ENCODE peak calls at places on chromosomes 2 and 18, in five cellular contexts. H is CD8-positive, alpha-beta T cell; O is transverse colon; S is heart right ventricle; M is astrocyte. B is an unnamed sample.
A peak's percentile ranks its signal among the peaks of the same experiment; 100 is the strongest.

GRCh38 chr2:70995227-70995729 is 605 bp upstream of the TEX261 start:
- DNase-seq in O (peak; percentile 52), S (no peak), H (peak; percentile 56), M (peak; percentile 20), B (peak; percentile 52)

GRCh38 chr2:44277541-44277940 is 2.3 kb downstream of the SLC3A1 start:
- DNase-seq in M (no peak), H (no peak), S (no peak), O (no peak), B (no peak)

GRCh38 chr2:31504305-31504704 is 76.4 kb downstream of the SRD5A2 start:
- DNase-seq in O (peak; percentile 15), S (no peak), H (no peak), M (no peak), B (no peak)

GRCh38 chr18:10422731-10423130 is 31.7 kb upstream of the APCDD1 start:
- DNase-seq in O (no peak), H (no peak), S (no peak), M (no peak), B (no peak)

GRCh38 chr18:35045121-35045520 is 3.9 kb downstream of the MAPRE2 start:
- DNase-seq in O (no peak), S (no peak), M (no peak), H (no peak), B (no peak)

GRCh38 chr2:234135750-234136221 is 85.3 kb downstream of the SPP2 start:
- DNase-seq in O (peak; percentile 62), M (peak; percentile 75), H (peak; percentile 48), S (peak; percentile 25), B (peak; percentile 53)

GRCh38 chr2:28447943-28448737 is 47.7 kb upstream of the PLB1 start:
- DNase-seq in S (no peak), M (peak; percentile 81), H (no peak), O (no peak), B (no peak)

GRCh38 chr2:144645055-144645778 is 125.3 kb upstream of the ZEB2 start:
- DNase-seq in M (no peak), S (no peak), O (no peak), H (no peak), B (no peak)

GRCh38 chr18:41966943-41967342 is 11.9 kb downstream of the PIK3C3 start:
- DNase-seq in M (no peak), H (no peak), O (no peak), S (no peak), B (no peak)

GRCh38 chr2:43314299-43314927 is 88.0 kb upstream of the ZFP36L2 start:
- DNase-seq in O (no peak), H (no peak), S (no peak), M (no peak), B (no peak)

GRCh38 chr2:100845141-100845991 is 25.4 kb downstream of the NPAS2 start:
- DNase-seq in H (no peak), S (peak; percentile 78), O (no peak), M (no peak), B (peak; percentile 86)

GRCh38 chr2:174217883-174218282 is 30.4 kb downstream of the OLA1 start:
- DNase-seq in M (no peak), H (no peak), S (no peak), O (no peak), B (no peak)

GRCh38 chr2:69545477-69545932 is 98.0 kb downstream of the AAK1 start:
- DNase-seq in M (no peak), S (no peak), H (no peak), O (no peak), B (no peak)

GRCh38 chr2:122734756-122735155 is 979.3 kb downstream of the TSN start:
- DNase-seq in O (no peak), M (peak; percentile 62), H (no peak), S (no peak), B (no peak)

GRCh38 chr2:119387381-119388129 is 20.8 kb downstream of the DBI start:
- DNase-seq in S (peak; percentile 74), M (peak; percentile 75), H (no peak), O (peak; percentile 55), B (peak; percentile 84)
- TF ChIP-seq CTCF in S (peak; percentile 18), M (no peak), H (no peak), O (no peak), B (peak; percentile 13)

DNA sequence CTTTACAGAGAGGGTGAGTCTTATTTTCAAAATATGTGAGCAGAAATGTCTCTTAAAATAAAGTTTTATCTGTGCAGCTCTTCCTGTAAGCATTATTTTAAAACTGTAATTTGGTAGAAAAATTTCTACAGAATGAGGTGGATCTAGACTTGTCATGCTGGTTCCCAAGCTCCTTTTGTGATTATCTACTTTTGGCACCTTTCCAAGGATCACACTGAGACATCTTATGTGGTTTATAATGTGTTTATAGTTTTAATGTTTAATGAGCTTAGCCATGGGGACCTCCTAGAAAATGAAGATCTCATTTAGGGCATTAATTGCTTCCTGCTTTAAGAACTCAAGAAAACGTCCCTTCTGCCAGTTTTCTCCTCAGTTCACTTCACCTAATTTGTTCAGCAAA is 468.5 kb downstream of the SUCLG1 start:
- DNase-seq in M (no peak), O (no peak), S (no peak), H (no peak), B (no peak)
- H3K27ac ChIP-seq in M (no peak overlapping the region), O (no peak overlapping the region), S (no peak overlapping the region), H (no peak overlapping the region), B (no peak overlapping the region)

GRCh38 chr2:12717191-12717987 is 653 bp downstream of the TRIB2 start:
- DNase-seq in M (peak; percentile 46), O (peak; percentile 54), H (peak; percentile 57), S (peak; percentile 53), B (peak; percentile 68)

GRCh38 chr2:12719400-12720104 is 2.8 kb downstream of the TRIB2 start:
- DNase-seq in M (peak; percentile 62), H (no peak), O (no peak), S (no peak), B (no peak)

GRCh38 chr2:12717988-12718661 is 1.4 kb downstream of the TRIB2 start:
- DNase-seq in O (no peak), H (peak; percentile 27), S (no peak), M (no peak), B (peak; percentile 42)

GRCh38 chr2:12720181-12720580 is 3.4 kb downstream of the TRIB2 start:
- DNase-seq in H (no peak), O (no peak), S (no peak), M (no peak), B (no peak)

GRCh38 chr2:12718662-12719399 is 2.1 kb downstream of the TRIB2 start:
- DNase-seq in O (no peak), M (no peak), S (no peak), H (peak; percentile 22), B (no peak)
- H3K4me1 ChIP-seq in O (peaks cover 3% of the 10 kb centered on the region), M (peaks cover 58% of the 10 kb centered on the region), S (peaks cover 62% of the 10 kb centered on the region), H (peaks cover 45% of the 10 kb centered on the region), B (peaks cover 43% of the 10 kb centered on the region)

DNA sequence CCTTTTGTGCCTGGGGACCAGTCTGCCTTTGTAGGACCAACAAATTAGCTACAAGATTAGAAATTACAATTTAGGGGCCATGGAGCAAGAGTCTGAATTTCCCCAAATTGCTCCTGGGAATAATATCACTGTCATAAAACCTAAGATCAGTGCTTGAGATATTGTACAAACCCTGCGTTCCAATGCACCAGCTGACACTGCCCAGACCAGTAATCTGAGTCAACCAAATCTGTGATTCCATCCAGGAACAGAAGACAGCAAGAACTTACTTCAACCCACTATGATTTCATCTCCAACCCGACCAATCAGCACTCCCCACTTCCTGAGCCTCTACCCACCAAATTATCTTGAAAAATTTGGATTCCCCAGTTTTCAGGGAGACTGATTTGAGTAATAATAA is 1305.0 kb upstream of the NRXN1 start:
- DNase-seq in O (no peak), M (no peak), H (no peak), S (no peak), B (no peak)
- TF ChIP-seq CTCF in O (no peak), M (no peak), H (no peak), S (no peak), B (no peak)

GRCh38 chr2:85754313-85755095 is 713 bp downstream of the ATOH8 start:
- DNase-seq in M (peak; percentile 42), S (peak; percentile 32), H (peak; percentile 47), O (peak; percentile 32), B (peak; percentile 60)
- H3K27ac ChIP-seq in M (no peak overlapping the region), S (peak overlapping the region; percentile 80), H (no peak overlapping the region), O (peak overlapping the region; percentile 82), B (peak overlapping the region; percentile 43)

B was measured in body of pancreas.